ENCODE peak calls at places on chromosomes 1 and 21, in eight cellular contexts. C is MM.1S, H is fibroblast of lung, W is DND-41, Z is HepG2, T is endothelial cell of umbilical vein, G is K562, Y is H1. Q is an unnamed sample.

GRCh38 chr1:54273092-54273836 is 73.3 kb downstream of the MRPL37 start:
- DNase-seq in C (no peak), H (peak), T (peak), W (no peak), Z (no peak), Y (no peak), G (peak), Q (no peak)

GRCh38 chr1:182845894-182846293 is 6.7 kb downstream of the DHX9 start:
- DNase-seq in H (no peak), Y (no peak), C (no peak), T (no peak), W (no peak), G (no peak), Z (no peak), Q (no peak)

GRCh38 chr1:47209725-47210330 is 20.0 kb upstream of the PDZK1IP1 start:
- DNase-seq in Y (no peak), C (no peak), T (peak), Z (no peak), H (no peak), W (no peak), G (no peak), Q (no peak)

GRCh38 chr1:100240013-100240412 is 9.6 kb downstream of the DBT start:
- DNase-seq in T (no peak), G (no peak), W (no peak), Z (no peak), Y (no peak), H (no peak), C (no peak), Q (no peak)

GRCh38 chr1:109933856-109934711 is 23.4 kb downstream of the CSF1 start:
- DNase-seq in G (peak), Z (peak), C (no peak), Y (no peak), T (peak), W (no peak), H (peak), Q (peak)

GRCh38 chr1:43207229-43207853 is 35.2 kb downstream of the CFAP57 start:
- DNase-seq in Y (no peak), Z (no peak), T (peak), H (peak), W (no peak), G (no peak), C (no peak), Q (peak)

GRCh38 chr1:9894115-9894514 is 16.0 kb downstream of the CTNNBIP1 start:
- DNase-seq in T (no peak), H (no peak), C (no peak), Y (no peak), G (no peak), W (no peak), Z (no peak), Q (peak)

GRCh38 chr1:31122101-31122735 is 56.7 kb upstream of the PUM1 start:
- DNase-seq in W (no peak), Y (no peak), G (no peak), H (no peak), C (peak), Z (no peak), T (no peak), Q (no peak)

GRCh38 chr1:167650266-167651160 is 20.5 kb downstream of the RCSD1 start:
- DNase-seq in T (no peak), H (no peak), W (peak), Z (no peak), C (peak), Y (no peak), G (no peak), Q (no peak)

GRCh38 chr1:61670016-61670415 is 54.9 kb downstream of the TM2D1 start:
- DNase-seq in W (no peak), C (no peak), Z (no peak), Y (no peak), T (no peak), H (no peak), G (no peak), Q (no peak)

GRCh38 chr21:45306832-45307571 is 19.3 kb upstream of the POFUT2 start:
- DNase-seq in Y (no peak), T (no peak), H (peak), W (no peak), C (no peak), Z (peak), G (peak), Q (no peak)

GRCh38 chr1:180571060-180571831 is 12.5 kb downstream of the OVAAL start:
- DNase-seq in Z (no peak), T (no peak), G (no peak), W (no peak), Y (no peak), H (peak), C (no peak), Q (no peak)

GRCh38 chr1:214709241-214709640 is 106.2 kb downstream of the CENPF start:
- DNase-seq in T (no peak), H (no peak), Z (no peak), Y (no peak), W (no peak), C (no peak), G (no peak), Q (no peak)

GRCh38 chr1:161367684-161368398 is at the start of gene CFAP126:
- DNase-seq in Z (peak), W (no peak), Y (no peak), C (peak), G (peak), H (peak), T (peak), Q (peak)

GRCh38 chr1:108034396-108034795 is 69.4 kb upstream of the VAV3 start:
- DNase-seq in Y (no peak), W (no peak), C (no peak), H (no peak), Z (no peak), T (no peak), G (no peak), Q (peak)

GRCh38 chr1:61378498-61379180 is 296.3 kb downstream of the NFIA start:
- DNase-seq in C (no peak), Y (no peak), G (no peak), T (no peak), H (no peak), Z (no peak), W (no peak), Q (no peak)

GRCh38 chr1:37765937-37766664 is 1.2 kb upstream of the EPHA10 start:
- DNase-seq in Y (no peak), H (no peak), C (peak), T (no peak), G (peak), W (no peak), Z (no peak), Q (no peak)
- TF ChIP-seq EZH2 in Y (no peak), H (no peak), C (no peak), T (no peak), G (no peak), W (no peak), Z (no peak), Q (no peak)

GRCh38 chr1:6357243-6357929 is 36.2 kb downstream of the ACOT7 start:
- DNase-seq in W (no peak), C (no peak), Y (no peak), G (peak), Z (no peak), T (no peak), H (no peak), Q (no peak)

GRCh38 chr1:6360517-6360916 is 33.0 kb downstream of the ACOT7 start:
- DNase-seq in G (no peak), C (no peak), T (no peak), H (no peak), Y (no peak), W (no peak), Z (no peak), Q (no peak)

GRCh38 chr1:6358757-6359567 is 34.6 kb downstream of the ACOT7 start:
- DNase-seq in T (peak), G (no peak), C (no peak), Z (no peak), W (peak), H (peak), Y (no peak), Q (no peak)

GRCh38 chr1:6359568-6360496 is 33.7 kb downstream of the ACOT7 start:
- DNase-seq in G (peak), H (peak), C (peak), Y (no peak), Z (peak), T (peak), W (peak), Q (peak)

DNA sequence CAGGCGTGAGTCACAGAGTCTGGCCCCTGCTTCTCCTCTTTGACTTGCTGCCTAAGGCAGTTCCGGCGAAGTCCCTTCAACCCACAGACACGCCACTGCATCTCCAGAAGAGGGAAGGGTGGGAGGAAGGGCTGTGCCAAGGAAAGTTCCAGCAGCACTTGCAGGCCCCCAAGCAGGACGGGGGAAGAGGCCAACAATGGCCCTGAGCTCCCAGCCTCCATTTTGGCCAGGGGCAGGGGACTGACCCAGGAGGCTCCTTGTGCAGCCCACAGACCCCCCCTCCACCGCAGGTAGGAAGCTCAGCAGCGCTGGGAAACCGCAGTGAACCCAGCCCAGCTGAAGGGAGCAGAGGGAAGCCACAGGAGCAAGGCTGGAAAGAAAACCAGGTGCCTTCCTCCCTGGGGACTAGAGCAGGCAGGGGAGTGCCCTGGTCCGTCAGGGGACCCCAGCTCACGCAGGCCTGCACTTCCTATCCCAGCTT is 35.4 kb downstream of the ACOT7 start:
- DNase-seq in W (peak), G (no peak), T (no peak), Z (no peak), Y (no peak), H (peak), C (no peak), Q (peak)
- H3K4me2 ChIP-seq in W (no peak), G (no peak), T (no peak), Z (no peak), Y (no peak), H (peak), C (no peak), Q (no peak)

GRCh38 chr1:192749349-192749748 is 59.5 kb upstream of the RGS2 start:
- DNase-seq in G (no peak), Z (no peak), C (no peak), Y (no peak), T (peak), H (no peak), W (no peak), Q (no peak)

GRCh38 chr1:192751260-192751659 is 57.6 kb upstream of the RGS2 start:
- DNase-seq in W (no peak), Y (no peak), C (no peak), Z (no peak), H (no peak), G (no peak), T (no peak), Q (no peak)

GRCh38 chr1:192747942-192748341 is 60.9 kb upstream of the RGS2 start:
- DNase-seq in G (no peak), Z (no peak), H (peak), Y (no peak), T (no peak), W (no peak), C (no peak), Q (no peak)

GRCh38 chr1:192747305-192747704 is 61.5 kb upstream of the RGS2 start:
- DNase-seq in H (peak), G (no peak), T (no peak), Y (no peak), Z (no peak), W (no peak), C (no peak), Q (no peak)
- H2AFZ ChIP-seq in H (no peak), G (no peak), T (no peak), Y (no peak), Z (no peak), W (no peak), C (no peak), Q (peak)

GRCh38 chr1:118791094-118791691 is 196.9 kb downstream of the TBX15 start:
- DNase-seq in H (no peak), Y (no peak), W (no peak), G (no peak), C (no peak), T (no peak), Z (no peak), Q (no peak)
- TF ChIP-seq EZH2 in H (no peak), Y (no peak), W (no peak), G (no peak), C (no peak), T (no peak), Z (no peak), Q (no peak)

GRCh38 chr1:81833722-81834121 is 33.0 kb downstream of the ADGRL2 start:
- DNase-seq in G (no peak), Y (no peak), Z (no peak), T (no peak), C (no peak), W (no peak), H (peak), Q (no peak)
- H3K4me2 ChIP-seq in G (no peak), Y (no peak), Z (no peak), T (no peak), C (no peak), W (no peak), H (peak), Q (no peak)

GRCh38 chr1:172417552-172417951 is 2.9 kb upstream of the C1orf105 start:
- DNase-seq in Y (no peak), C (no peak), W (no peak), T (no peak), Z (no peak), H (peak), G (no peak), Q (peak)

GRCh38 chr1:172408958-172409357 is 11.5 kb upstream of the C1orf105 start:
- DNase-seq in T (no peak), H (peak), C (no peak), Z (no peak), W (no peak), Y (no peak), G (no peak), Q (no peak)

GRCh38 chr1:172416482-172417035 is 3.9 kb upstream of the C1orf105 start:
- DNase-seq in G (no peak), C (no peak), Z (no peak), H (no peak), T (no peak), Y (no peak), W (no peak), Q (no peak)

GRCh38 chr1:172411791-172412338 is 8.6 kb upstream of the C1orf105 start:
- DNase-seq in G (no peak), T (no peak), Z (no peak), H (no peak), W (no peak), C (no peak), Y (no peak), Q (no peak)

GRCh38 chr1:172414331-172414730 is 6.2 kb upstream of the C1orf105 start:
- DNase-seq in Y (no peak), W (no peak), H (peak), C (no peak), G (no peak), T (no peak), Z (no peak), Q (peak)
- H2AFZ ChIP-seq in Y (no peak), W (no peak), H (no peak), C (no peak), G (no peak), T (no peak), Z (no peak), Q (no peak)

Q was measured in PC-9.